ENCODE peak calls at places on chromosomes 16 and 17, in seven cellular contexts. H, L, K, O, T, R and Q are unnamed samples.
A peak's percentile ranks its signal among the peaks of the same experiment; 100 is the strongest.

GRCh38 chr17:951388-952132 is 28.0 kb downstream of the NXN start:
- DNase-seq in H (no peak), L (no peak), K (no peak), O (peak; percentile 89), T (peak; percentile 40), R (no peak), Q (no peak)

GRCh38 chr17:68711858-68712257 is 110.7 kb upstream of the FAM20A start:
- DNase-seq in H (no peak), L (no peak), K (no peak), O (peak; percentile 3), T (no peak), R (no peak), Q (no peak)

GRCh38 chr17:80953471-80954315 is 37.9 kb upstream of the CHMP6 start:
- DNase-seq in H (peak; percentile 51), L (no peak), K (no peak), O (no peak), T (no peak), R (no peak), Q (no peak)

GRCh38 chr16:2586241-2586640 is 48.4 kb downstream of the PDPK1 start:
- DNase-seq in H (peak; percentile 52), L (no peak), K (no peak), O (no peak), T (no peak), R (no peak), Q (peak; percentile 61)

GRCh38 chr17:48037036-48037881 is at the start of gene COPZ2:
- DNase-seq in H (peak; percentile 90), L (no peak), K (peak; percentile 51), O (peak; percentile 44), T (peak; percentile 69), R (peak; percentile 40), Q (peak; percentile 87)

GRCh38 chr17:46942441-46943217 is 19.7 kb downstream of the GOSR2 start:
- DNase-seq in H (peak; percentile 81), L (peak; percentile 79), K (peak; percentile 81), O (peak; percentile 75), T (peak; percentile 74), R (peak; percentile 68), Q (no peak)

GRCh38 chr16:81786868-81787267 is 7.8 kb downstream of the PLCG2 start:
- DNase-seq in H (no peak), L (no peak), K (no peak), O (no peak), T (no peak), R (no peak), Q (no peak)

GRCh38 chr16:27973678-27974077 is 89.8 kb downstream of the GSG1L start:
- DNase-seq in H (no peak), L (peak; percentile 14), K (no peak), O (no peak), T (no peak), R (peak; percentile 24), Q (no peak)

GRCh38 chr16:969508-970378 is 1.0 kb downstream of the LMF1 start:
- DNase-seq in H (peak; percentile 76), L (no peak), K (peak; percentile 39), O (peak; percentile 13), T (peak; percentile 32), R (peak; percentile 41), Q (peak; percentile 68)

GRCh38 chr17:27550291-27550930 is 80.6 kb upstream of the LGALS9 start:
- DNase-seq in H (no peak), L (no peak), K (no peak), O (no peak), T (no peak), R (no peak), Q (no peak)

GRCh38 chr16:85735225-85735722 is 15.6 kb downstream of the C16orf74 start:
- DNase-seq in H (no peak), L (peak; percentile 88), K (no peak), O (no peak), T (peak; percentile 67), R (no peak), Q (no peak)

GRCh38 chr16:69762843-69763556 is 868 bp downstream of the WWP2 start:
- DNase-seq in H (no peak), L (peak; percentile 41), K (peak; percentile 56), O (peak; percentile 49), T (peak; percentile 30), R (no peak), Q (no peak)

GRCh38 chr17:7844292-7845154 is 10.3 kb upstream of the TMEM88 start:
- DNase-seq in H (peak; percentile 94), L (peak; percentile 91), K (peak; percentile 92), O (peak; percentile 94), T (peak; percentile 94), R (peak; percentile 94), Q (peak; percentile 94)

GRCh38 chr16:67860589-67861398 is 12.1 kb upstream of the EDC4 start:
- DNase-seq in H (peak; percentile 41), L (no peak), K (no peak), O (peak; percentile 64), T (no peak), R (no peak), Q (no peak)

GRCh38 chr16:74563828-74564263 is 43.1 kb downstream of the GLG1 start:
- DNase-seq in H (peak; percentile 64), L (no peak), K (no peak), O (peak; percentile 43), T (no peak), R (no peak), Q (no peak)

GRCh38 chr16:89860747-89861304 is 12.6 kb upstream of the TCF25 start:
- DNase-seq in H (peak; percentile 76), L (peak; percentile 77), K (peak; percentile 57), O (peak; percentile 17), T (peak; percentile 78), R (peak; percentile 61), Q (peak; percentile 67)

GRCh38 chr17:882827-883585 is 96.6 kb downstream of the NXN start:
- DNase-seq in H (peak; percentile 86), L (no peak), K (peak; percentile 82), O (peak; percentile 66), T (peak; percentile 34), R (no peak), Q (no peak)

GRCh38 chr17:17385502-17385901 is 82.3 kb downstream of the NT5M start:
- DNase-seq in H (peak; percentile 53), L (no peak), K (no peak), O (no peak), T (no peak), R (no peak), Q (no peak)

GRCh38 chr17:78665952-78666920 is 89.0 kb upstream of the DNAH17 start:
- DNase-seq in H (no peak), L (peak; percentile 45), K (peak; percentile 94), O (no peak), T (no peak), R (no peak), Q (peak; percentile 83)

GRCh38 chr17:43105146-43105545 is 20.0 kb downstream of the BRCA1 start:
- DNase-seq in H (no peak), L (no peak), K (no peak), O (no peak), T (no peak), R (no peak), Q (no peak)

GRCh38 chr17:55116440-55116914 is 147.9 kb downstream of the STXBP4 start:
- DNase-seq in H (no peak), L (no peak), K (peak; percentile 66), O (no peak), T (no peak), R (peak; percentile 24), Q (no peak)

GRCh38 chr16:17467923-17468540 is 2.7 kb downstream of the XYLT1 start:
- DNase-seq in H (peak; percentile 77), L (peak; percentile 63), K (no peak), O (peak; percentile 69), T (peak; percentile 80), R (peak; percentile 34), Q (peak; percentile 70)

GRCh38 chr16:24156777-24157176 is 99.4 kb upstream of the CACNG3 start:
- DNase-seq in H (no peak), L (no peak), K (peak; percentile 19), O (no peak), T (no peak), R (no peak), Q (no peak)

GRCh38 chr17:43388198-43389021 is 10.4 kb upstream of the ARL4D start:
- DNase-seq in H (peak; percentile 95), L (peak; percentile 93), K (peak; percentile 94), O (peak; percentile 92), T (peak; percentile 94), R (peak; percentile 84), Q (peak; percentile 96)

GRCh38 chr17:64393000-64393402 is 2.3 kb upstream of the PECAM1 start:
- DNase-seq in H (no peak), L (no peak), K (no peak), O (no peak), T (no peak), R (no peak), Q (no peak)

GRCh38 chr16:85754403-85754802 is 3.5 kb upstream of the C16orf74 start:
- DNase-seq in H (no peak), L (peak; percentile 78), K (no peak), O (no peak), T (no peak), R (peak; percentile 95), Q (no peak)

GRCh38 chr16:51140112-51140511 is 11.0 kb downstream of the SALL1 start:
- DNase-seq in H (no peak), L (no peak), K (no peak), O (no peak), T (no peak), R (no peak), Q (no peak)

GRCh38 chr17:58412064-58412703 is 5.2 kb downstream of the RNF43 start:
- DNase-seq in H (no peak), L (no peak), K (no peak), O (no peak), T (no peak), R (no peak), Q (no peak)
- H3K27ac ChIP-seq in H (no peak overlapping the region), L (no peak overlapping the region), K (no peak overlapping the region), O (no peak overlapping the region), T (peak overlapping the region; percentile 1), R (no peak overlapping the region), Q (no peak overlapping the region)

GRCh38 chr17:57984226-57984890 is 3.7 kb downstream of the VEZF1 start:
- DNase-seq in H (no peak), L (no peak), K (no peak), O (no peak), T (no peak), R (no peak), Q (no peak)
- H3K4me1 ChIP-seq in H (peaks cover 75% of the 10 kb centered on the region), L (peaks cover 18% of the 10 kb centered on the region), K (peaks cover 31% of the 10 kb centered on the region), O (peaks cover 26% of the 10 kb centered on the region), T (peaks cover 34% of the 10 kb centered on the region), R (peaks cover 37% of the 10 kb centered on the region), Q (peaks cover 69% of the 10 kb centered on the region)

DNA sequence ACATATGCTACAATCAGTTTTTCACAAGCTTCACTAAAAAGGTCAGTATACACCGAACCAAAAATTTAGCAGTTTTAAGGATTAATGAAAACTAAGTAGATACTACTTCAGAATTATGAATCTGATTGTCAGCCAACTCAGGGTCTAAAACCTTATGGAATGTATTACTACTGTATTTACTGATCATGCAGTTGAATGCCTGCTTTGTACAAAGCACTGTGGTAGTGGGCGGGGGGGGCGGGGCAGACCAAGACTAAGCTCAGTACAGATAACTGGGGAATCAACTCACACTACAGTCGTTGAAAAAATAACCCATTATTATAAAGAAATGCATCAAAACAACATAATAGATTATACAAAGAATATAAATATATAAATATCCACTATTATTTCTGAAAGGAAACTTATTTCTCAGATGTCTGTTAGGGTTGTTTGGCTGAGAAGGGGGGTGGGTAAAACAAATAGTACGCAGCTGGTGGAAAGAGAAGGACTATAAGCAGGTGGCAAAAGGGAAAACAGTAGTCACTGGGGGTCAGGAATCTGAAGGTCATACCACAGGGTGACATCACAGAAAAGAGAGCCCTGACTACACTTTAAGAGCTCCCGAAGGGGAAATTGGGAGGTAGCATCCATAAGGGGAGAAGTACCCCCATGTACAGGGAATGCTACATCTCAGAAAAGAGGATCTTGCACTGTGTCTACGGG is 109.4 kb upstream of the AXIN2 start:
- DNase-seq in H (no peak), L (no peak), K (no peak), O (no peak), T (no peak), R (no peak), Q (no peak)
- TF ChIP-seq CTCF in H (no peak), L (no peak), K (no peak), O (no peak), T (no peak), R (no peak), Q (no peak)

GRCh38 chr17:74737299-74738050 is 419 bp downstream of the RAB37 start:
- DNase-seq in H (peak; percentile 66), L (peak; percentile 76), K (no peak), O (no peak), T (peak; percentile 42), R (peak; percentile 61), Q (no peak)
- H3K27ac ChIP-seq in H (no peak overlapping the region), L (peak overlapping the region; percentile 54), K (no peak overlapping the region), O (no peak overlapping the region), T (peak overlapping the region; percentile 72), R (no peak overlapping the region), Q (peak overlapping the region; percentile 73)